ENCODE peak calls at places on chromosomes 7 and 10, in four cellular contexts. O is HepG2, U is H1, A is A549. N is an unnamed sample.
A peak's percentile ranks its signal among the peaks of the same experiment; 100 is the strongest.

GRCh38 chr10:74575191-74575720 is 251.1 kb upstream of the KAT6B start:
- DNase-seq in A (no peak), U (no peak), O (no peak), N (no peak)

GRCh38 chr7:3588341-3588740 is 287.3 kb downstream of the SDK1 start:
- DNase-seq in O (no peak), U (no peak), A (no peak), N (no peak)

GRCh38 chr10:34474060-34474376 is 341.1 kb downstream of the PARD3 start:
- DNase-seq in O (peak; percentile 67), A (peak; percentile 95), U (no peak), N (no peak)

GRCh38 chr7:13725591-13725990 is 263.9 kb downstream of the ETV1 start:
- DNase-seq in A (no peak), U (no peak), O (no peak), N (no peak)

GRCh38 chr10:43899224-43899959 is 250.7 kb upstream of the ZNF32 start:
- DNase-seq in U (no peak), O (no peak), A (no peak), N (no peak)

GRCh38 chr10:122435212-122435827 is 19.1 kb upstream of the ARMS2 start:
- DNase-seq in U (no peak), A (peak; percentile 48), O (peak; percentile 30), N (peak; percentile 21)

GRCh38 chr10:131909929-131910328 is 9.1 kb downstream of the PPP2R2D start:
- DNase-seq in A (no peak), O (no peak), U (no peak), N (no peak)

GRCh38 chr7:127765150-127765549 is 113.2 kb downstream of the SND1 start:
- DNase-seq in A (no peak), O (no peak), U (no peak), N (no peak)

GRCh38 chr10:21078410-21079329 is 181.6 kb upstream of the NEBL start:
- DNase-seq in A (peak; percentile 81), O (peak; percentile 61), U (peak; percentile 74), N (peak; percentile 34)

GRCh38 chr7:90896458-90896857 is 300.3 kb downstream of the CDK14 start:
- DNase-seq in U (no peak), A (no peak), O (no peak), N (no peak)

GRCh38 chr10:70578371-70578947 is 24.1 kb downstream of the PRF1 start:
- DNase-seq in O (peak; percentile 68), U (no peak), A (no peak), N (peak; percentile 73)

GRCh38 chr10:95864906-95865813 is 42.6 kb upstream of the CC2D2B start:
- DNase-seq in U (no peak), O (peak; percentile 76), A (peak; percentile 67), N (peak; percentile 59)

GRCh38 chr7:18020138-18020715 is 7.4 kb downstream of the PRPS1L1 start:
- DNase-seq in O (peak; percentile 2), U (no peak), A (no peak), N (no peak)

GRCh38 chr10:10432306-10433035 is 585.2 kb upstream of the CELF2 start:
- DNase-seq in U (no peak), O (no peak), A (no peak), N (no peak)

GRCh38 chr10:6151087-6151977 is 51.4 kb upstream of the PFKFB3 start:
- DNase-seq in U (peak; percentile 81), A (peak; percentile 66), O (peak; percentile 36), N (peak; percentile 50)

GRCh38 chr10:90969148-90969547 is 48.3 kb upstream of the ANKRD1 start:
- DNase-seq in U (no peak), O (no peak), A (no peak), N (no peak)

GRCh38 chr10:76035010-76035727 is 603.7 kb downstream of the LRMDA start:
- DNase-seq in U (no peak), O (no peak), A (no peak), N (no peak)

GRCh38 chr10:6141296-6142151 is 52.7 kb downstream of the RBM17 start:
- DNase-seq in O (no peak), U (no peak), A (no peak), N (peak; percentile 38)

GRCh38 chr10:43403911-43404674 is 4.9 kb downstream of the HNRNPF start:
- DNase-seq in O (no peak), A (no peak), U (no peak), N (peak; percentile 12)

GRCh38 chr7:101108330-101108857 is 18.5 kb upstream of the SERPINE1 start:
- DNase-seq in O (peak; percentile 69), U (no peak), A (no peak), N (no peak)

GRCh38 chr7:128856001-128856718 is 6.5 kb upstream of the ATP6V1F start:
- DNase-seq in U (no peak), O (no peak), A (no peak), N (no peak)

GRCh38 chr10:32050145-32050544 is 6.1 kb downstream of the KIF5B start:
- DNase-seq in A (no peak), O (no peak), U (no peak), N (no peak)

GRCh38 chr7:92904292-92905131 is 68.1 kb upstream of the CDK6 start:
- DNase-seq in A (peak; percentile 48), O (peak; percentile 16), U (no peak), N (peak; percentile 60)

GRCh38 chr7:105765846-105766245 is 110.6 kb downstream of the ATXN7L1 start:
- DNase-seq in O (no peak), U (no peak), A (no peak), N (no peak)

GRCh38 chr10:87605656-87606308 is 53.9 kb upstream of the PAPSS2 start:
- DNase-seq in O (no peak), A (no peak), U (no peak), N (no peak)

GRCh38 chr10:116170815-116171250 is 102.2 kb downstream of the GFRA1 start:
- DNase-seq in A (no peak), O (no peak), U (no peak), N (no peak)

GRCh38 chr7:1457059-1457948 is 2.0 kb downstream of the MICALL2 start:
- DNase-seq in O (peak; percentile 60), A (no peak), U (no peak), N (peak; percentile 80)

GRCh38 chr7:29270579-29270978 is 76.0 kb downstream of the CHN2 start:
- DNase-seq in U (no peak), A (no peak), O (no peak), N (no peak)

GRCh38 chr10:97640868-97641811 is 669 bp downstream of the PI4K2A start:
- DNase-seq in U (peak; percentile 69), O (no peak), A (no peak), N (peak; percentile 39)

GRCh38 chr10:15725603-15726002 is 5.9 kb upstream of the ITGA8 start:
- DNase-seq in U (no peak), O (peak; percentile 39), A (peak; percentile 53), N (peak; percentile 55)

GRCh38 chr7:141701489-141702046 is 398 bp downstream of the DENND11 start:
- DNase-seq in U (peak; percentile 75), A (no peak), O (no peak), N (peak; percentile 27)

GRCh38 chr10:91229683-91230082 is 9.2 kb downstream of the PCGF5 start:
- DNase-seq in U (no peak), A (no peak), O (no peak), N (no peak)

GRCh38 chr10:3740157-3740871 is 44.7 kb downstream of the KLF6 start:
- DNase-seq in O (peak; percentile 98), A (peak; percentile 80), U (no peak), N (peak; percentile 55)

GRCh38 chr7:142868881-142869415 is 14.1 kb downstream of the EPHB6 start:
- DNase-seq in A (no peak), U (peak; percentile 19), O (no peak), N (no peak)
- TF ChIP-seq PHF8 in A (no peak), U (no peak), O (no peak), N (no peak)

GRCh38 chr10:80133221-80133620 is 691 bp downstream of the PLAC9 start:
- DNase-seq in O (no peak), A (no peak), U (no peak), N (no peak)

GRCh38 chr10:80137031-80137712 is 4.6 kb downstream of the PLAC9 start:
- DNase-seq in U (no peak), O (no peak), A (no peak), N (no peak)

GRCh38 chr10:80136134-80136571 is 3.6 kb downstream of the PLAC9 start:
- DNase-seq in U (no peak), O (no peak), A (no peak), N (no peak)

GRCh38 chr10:80131499-80131901 is 1.0 kb upstream of the PLAC9 start:
- DNase-seq in U (no peak), A (no peak), O (no peak), N (no peak)

DNA sequence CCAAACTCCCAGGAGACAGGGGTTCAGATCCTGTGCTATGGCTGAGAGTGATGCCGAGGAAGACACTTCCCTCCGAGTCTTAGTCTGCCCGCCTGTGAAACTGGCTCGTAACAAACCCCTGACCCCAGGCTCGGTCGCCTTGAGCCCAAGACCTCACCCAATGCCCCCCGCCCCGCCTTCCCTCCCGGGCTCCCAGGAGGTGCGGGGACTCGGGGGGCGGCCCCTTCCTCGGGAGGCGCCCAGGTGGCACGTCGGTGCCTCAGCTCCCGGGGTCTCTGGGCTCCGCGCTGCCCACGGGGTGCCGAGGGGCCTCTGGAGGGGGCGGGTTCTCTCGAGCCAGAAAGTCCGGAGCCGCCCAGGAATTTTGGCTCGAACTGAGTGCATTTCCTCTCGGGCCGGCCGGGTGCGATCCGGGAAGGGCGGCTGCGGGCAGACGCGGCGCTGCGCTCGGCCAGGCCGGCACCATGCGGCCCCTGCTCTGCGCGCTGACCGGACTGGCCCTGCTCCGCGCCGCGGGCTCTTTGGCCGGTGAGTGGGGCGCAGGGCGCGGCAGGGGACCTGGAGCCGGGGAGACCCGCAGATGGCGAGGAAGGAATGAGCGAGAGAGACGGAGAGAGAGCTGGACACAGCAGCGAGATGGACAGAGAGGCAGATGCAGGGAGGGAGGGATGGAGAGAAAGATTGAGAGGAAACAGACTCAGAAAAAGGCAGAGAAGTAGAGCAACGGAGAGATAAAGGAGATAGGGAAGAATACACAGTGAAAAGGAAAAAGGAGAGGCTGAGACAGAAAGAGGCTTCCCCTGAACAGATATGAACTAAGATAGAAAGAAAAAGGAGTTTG is at the start of gene PLAC9:
- DNase-seq in O (no peak), U (peak; percentile 70), A (no peak), N (no peak)
- TF ChIP-seq PHF8 in O (no peak), U (peak; percentile 52), A (no peak), N (no peak)

DNA sequence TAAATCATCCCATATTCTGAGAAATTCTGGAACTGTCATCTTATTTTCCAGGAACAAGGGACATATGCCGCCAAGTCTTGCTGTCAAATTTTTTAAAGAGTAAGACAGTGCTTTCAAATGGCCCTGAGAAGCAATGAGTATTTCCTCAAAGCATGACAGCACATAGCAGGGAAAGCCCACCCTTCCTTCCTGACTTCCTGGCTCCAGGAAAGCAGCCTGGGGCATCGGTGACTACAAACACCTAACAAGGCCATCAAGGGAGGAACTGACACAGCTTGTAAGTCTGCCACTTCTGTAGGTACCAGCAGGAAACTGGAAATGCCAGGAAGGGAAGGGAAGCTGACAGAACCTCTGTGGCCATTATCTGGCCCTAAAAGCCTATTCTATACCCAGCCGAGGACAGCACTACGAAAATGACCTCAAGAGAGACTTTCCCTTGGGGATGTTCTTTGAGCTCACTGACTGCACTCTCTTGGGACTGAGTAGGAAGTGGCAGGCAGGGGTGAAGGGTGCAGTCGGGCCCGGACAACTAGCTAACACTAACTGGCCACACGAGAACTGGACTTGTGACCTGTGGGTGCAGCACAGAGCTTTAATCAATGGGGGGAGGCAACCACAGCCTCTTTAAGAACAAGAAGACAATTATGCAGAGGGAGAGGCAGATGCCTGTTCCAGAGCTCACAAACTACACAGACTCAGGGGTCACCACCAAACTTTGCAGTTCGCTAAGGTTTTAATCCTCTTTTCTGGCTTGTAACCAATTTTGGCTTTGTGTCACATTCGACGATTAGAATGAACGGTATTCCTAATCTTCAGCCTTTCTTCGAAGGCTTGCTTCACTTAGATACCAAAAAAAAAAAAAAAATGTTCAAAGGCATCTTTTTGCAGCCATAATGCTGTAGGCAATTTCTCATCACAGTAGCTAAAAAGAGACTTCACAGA is 52.0 kb downstream of the GRB10 start:
- DNase-seq in U (no peak), O (peak; percentile 46), A (no peak), N (no peak)
- TF ChIP-seq PHF8 in U (no peak), O (no peak), A (no peak), N (no peak)

GRCh38 chr7:8212638-8213037 is 49.3 kb downstream of the ICA1 start:
- DNase-seq in U (no peak), O (no peak), A (no peak), N (no peak)
- TF ChIP-seq PHF8 in U (no peak), O (no peak), A (no peak), N (no peak)